ENCODE peak calls at places on chromosomes 2 and 18, in eight cellular contexts. One of them, this sample, is unnamed.

GRCh38 chr2:67486041-67486796 is 89.1 kb downstream of the ETAA1 start:
- DNase-seq in upper lobe of right lung: peak; percentile 76
- DNase-seq in cardiac fibroblast: peak; percentile 68
- DNase-seq in brain microvascular endothelial cell: no peak
- DNase-seq in lower leg skin: no peak
- DNase-seq in PC-9: no peak
- DNase-seq in BJ: no peak
- DNase-seq in fibroblast of pulmonary artery: peak; percentile 56
- DNase-seq in this sample: peak; percentile 59

GRCh38 chr18:9449987-9450386 is 25.3 kb upstream of the RALBP1 start:
- DNase-seq in cardiac fibroblast: no peak
- DNase-seq in PC-9: no peak
- DNase-seq in brain microvascular endothelial cell: no peak
- DNase-seq in lower leg skin: no peak
- DNase-seq in upper lobe of right lung: no peak
- DNase-seq in BJ: no peak
- DNase-seq in fibroblast of pulmonary artery: no peak
- DNase-seq in this sample: no peak

GRCh38 chr2:109403841-109404201 is 209.9 kb downstream of the SEPTIN10 start:
- DNase-seq in lower leg skin: no peak
- DNase-seq in cardiac fibroblast: no peak
- DNase-seq in upper lobe of right lung: no peak
- DNase-seq in fibroblast of pulmonary artery: no peak
- DNase-seq in BJ: no peak
- DNase-seq in brain microvascular endothelial cell: no peak
- DNase-seq in PC-9: no peak
- DNase-seq in this sample: no peak

GRCh38 chr2:29519996-29520395 is 401.4 kb downstream of the ALK start:
- DNase-seq in fibroblast of pulmonary artery: peak; percentile 12
- DNase-seq in cardiac fibroblast: peak; percentile 47
- DNase-seq in PC-9: no peak
- DNase-seq in lower leg skin: no peak
- DNase-seq in brain microvascular endothelial cell: peak; percentile 46
- DNase-seq in BJ: peak; percentile 29
- DNase-seq in upper lobe of right lung: no peak
- DNase-seq in this sample: peak; percentile 64

GRCh38 chr2:1405124-1405523 is 8.1 kb upstream of the TPO start:
- DNase-seq in lower leg skin: no peak
- DNase-seq in BJ: no peak
- DNase-seq in fibroblast of pulmonary artery: no peak
- DNase-seq in brain microvascular endothelial cell: no peak
- DNase-seq in PC-9: no peak
- DNase-seq in cardiac fibroblast: no peak
- DNase-seq in upper lobe of right lung: no peak
- DNase-seq in this sample: no peak

GRCh38 chr2:217861334-217861877 is 141.4 kb downstream of the TNS1 start:
- DNase-seq in lower leg skin: no peak
- DNase-seq in fibroblast of pulmonary artery: no peak
- DNase-seq in PC-9: no peak
- DNase-seq in cardiac fibroblast: no peak
- DNase-seq in BJ: no peak
- DNase-seq in upper lobe of right lung: no peak
- DNase-seq in brain microvascular endothelial cell: no peak
- DNase-seq in this sample: no peak

GRCh38 chr2:55511508-55512124 is 7.9 kb upstream of the CFAP36 start:
- DNase-seq in fibroblast of pulmonary artery: peak; percentile 67
- DNase-seq in brain microvascular endothelial cell: peak; percentile 30
- DNase-seq in BJ: no peak
- DNase-seq in upper lobe of right lung: no peak
- DNase-seq in PC-9: no peak
- DNase-seq in cardiac fibroblast: peak; percentile 67
- DNase-seq in lower leg skin: no peak
- DNase-seq in this sample: peak; percentile 56

GRCh38 chr2:203626952-203627681 is 79.3 kb upstream of the CD28 start:
- DNase-seq in upper lobe of right lung: no peak
- DNase-seq in brain microvascular endothelial cell: peak; percentile 85
- DNase-seq in cardiac fibroblast: peak; percentile 42
- DNase-seq in lower leg skin: no peak
- DNase-seq in PC-9: no peak
- DNase-seq in fibroblast of pulmonary artery: peak; percentile 73
- DNase-seq in BJ: peak; percentile 82
- DNase-seq in this sample: peak; percentile 96

GRCh38 chr18:51120809-51121596 is 76.5 kb downstream of the MEX3C start:
- DNase-seq in upper lobe of right lung: no peak
- DNase-seq in lower leg skin: peak; percentile 74
- DNase-seq in BJ: no peak
- DNase-seq in fibroblast of pulmonary artery: no peak
- DNase-seq in brain microvascular endothelial cell: no peak
- DNase-seq in cardiac fibroblast: no peak
- DNase-seq in PC-9: no peak
- DNase-seq in this sample: no peak

GRCh38 chr2:156874707-156875106 is 382.8 kb upstream of the GALNT5 start:
- DNase-seq in fibroblast of pulmonary artery: no peak
- DNase-seq in brain microvascular endothelial cell: no peak
- DNase-seq in upper lobe of right lung: no peak
- DNase-seq in BJ: no peak
- DNase-seq in cardiac fibroblast: no peak
- DNase-seq in PC-9: no peak
- DNase-seq in lower leg skin: no peak
- DNase-seq in this sample: no peak

GRCh38 chr2:25453199-25453903 is 111.6 kb upstream of the DNMT3A start:
- DNase-seq in cardiac fibroblast: peak; percentile 4
- DNase-seq in brain microvascular endothelial cell: no peak
- DNase-seq in PC-9: no peak
- DNase-seq in BJ: no peak
- DNase-seq in upper lobe of right lung: no peak
- DNase-seq in fibroblast of pulmonary artery: no peak
- DNase-seq in lower leg skin: no peak
- DNase-seq in this sample: peak; percentile 33
- H3K4me3 ChIP-seq in cardiac fibroblast: no peak overlapping the region
- H3K4me3 ChIP-seq in brain microvascular endothelial cell: no peak overlapping the region
- H3K4me3 ChIP-seq in PC-9: no peak overlapping the region
- H3K4me3 ChIP-seq in BJ: no peak overlapping the region
- H3K4me3 ChIP-seq in upper lobe of right lung: no peak overlapping the region
- H3K4me3 ChIP-seq in fibroblast of pulmonary artery: no peak overlapping the region
- H3K4me3 ChIP-seq in lower leg skin: no peak overlapping the region
- H3K4me3 ChIP-seq in this sample: no peak overlapping the region

DNA sequence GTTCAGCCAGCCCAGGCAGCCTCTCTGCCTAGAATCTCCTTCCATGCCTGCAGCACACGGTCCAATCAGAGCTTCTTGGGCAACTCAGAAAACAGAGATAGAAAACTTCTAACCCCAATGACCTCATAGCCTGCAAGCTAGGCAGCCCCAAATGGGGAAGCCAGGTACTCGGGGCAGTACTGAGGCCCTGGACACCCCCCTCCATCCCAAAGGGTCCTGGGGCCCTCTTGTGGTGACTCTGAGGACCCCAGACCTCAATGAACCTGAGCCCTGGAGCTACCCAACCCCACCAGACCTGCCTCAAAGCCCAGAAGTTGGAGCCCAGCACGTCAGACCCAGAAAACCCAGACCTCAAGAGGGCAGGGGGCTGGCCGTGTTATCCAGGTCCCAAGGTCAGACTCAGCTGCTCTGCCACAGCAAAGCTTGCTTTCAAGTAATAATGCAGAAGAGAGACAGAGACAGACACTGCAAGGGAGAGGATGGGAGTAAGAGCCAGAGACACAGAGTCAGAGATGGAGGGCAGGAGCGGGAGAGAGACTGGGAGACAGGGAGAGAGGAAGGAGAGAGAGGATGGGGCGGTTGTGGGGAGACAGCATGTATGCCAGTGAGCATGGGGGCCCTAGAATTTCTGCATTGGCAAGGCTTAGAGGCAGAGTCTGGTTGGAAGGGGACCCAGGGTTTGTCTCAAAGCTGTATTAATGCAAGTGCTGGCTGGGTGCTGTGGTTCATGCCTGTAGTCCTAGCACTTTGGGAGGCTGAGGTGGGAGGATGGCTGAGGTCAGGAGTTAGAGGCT is 28.2 kb downstream of the SERTAD2 start:
- DNase-seq in lower leg skin: peak; percentile 82
- DNase-seq in upper lobe of right lung: no peak
- DNase-seq in fibroblast of pulmonary artery: no peak
- DNase-seq in PC-9: no peak
- DNase-seq in cardiac fibroblast: no peak
- DNase-seq in BJ: no peak
- DNase-seq in brain microvascular endothelial cell: no peak
- DNase-seq in this sample: no peak
- TF ChIP-seq CTCF in lower leg skin: no peak
- TF ChIP-seq CTCF in upper lobe of right lung: no peak
- TF ChIP-seq CTCF in fibroblast of pulmonary artery: no peak
- TF ChIP-seq CTCF in PC-9: no peak
- TF ChIP-seq CTCF in cardiac fibroblast: no peak
- TF ChIP-seq CTCF in BJ: no peak
- TF ChIP-seq CTCF in brain microvascular endothelial cell: peak; percentile 13
- TF ChIP-seq CTCF in this sample: no peak

GRCh38 chr18:79791141-79791972 is 6.4 kb upstream of the KCNG2 start:
- DNase-seq in lower leg skin: no peak
- DNase-seq in cardiac fibroblast: peak; percentile 100
- DNase-seq in PC-9: peak; percentile 94
- DNase-seq in upper lobe of right lung: peak; percentile 65
- DNase-seq in brain microvascular endothelial cell: peak; percentile 98
- DNase-seq in fibroblast of pulmonary artery: peak; percentile 100
- DNase-seq in BJ: peak; percentile 96
- DNase-seq in this sample: peak; percentile 98

GRCh38 chr18:79792096-79792987 is 5.4 kb upstream of the KCNG2 start:
- DNase-seq in lower leg skin: no peak
- DNase-seq in brain microvascular endothelial cell: no peak
- DNase-seq in PC-9: no peak
- DNase-seq in cardiac fibroblast: no peak
- DNase-seq in fibroblast of pulmonary artery: no peak
- DNase-seq in upper lobe of right lung: peak; percentile 61
- DNase-seq in BJ: no peak
- DNase-seq in this sample: no peak

GRCh38 chr18:79795446-79795845 is 2.3 kb upstream of the KCNG2 start:
- DNase-seq in upper lobe of right lung: peak; percentile 26
- DNase-seq in BJ: no peak
- DNase-seq in lower leg skin: no peak
- DNase-seq in PC-9: no peak
- DNase-seq in fibroblast of pulmonary artery: peak; percentile 35
- DNase-seq in cardiac fibroblast: peak; percentile 43
- DNase-seq in brain microvascular endothelial cell: no peak
- DNase-seq in this sample: no peak

GRCh38 chr18:79794851-79795250 is 2.9 kb upstream of the KCNG2 start:
- DNase-seq in cardiac fibroblast: no peak
- DNase-seq in PC-9: no peak
- DNase-seq in BJ: no peak
- DNase-seq in brain microvascular endothelial cell: no peak
- DNase-seq in fibroblast of pulmonary artery: no peak
- DNase-seq in upper lobe of right lung: peak; percentile 48
- DNase-seq in lower leg skin: no peak
- DNase-seq in this sample: no peak

GRCh38 chr18:79792988-79793355 is 4.8 kb upstream of the KCNG2 start:
- DNase-seq in PC-9: no peak
- DNase-seq in brain microvascular endothelial cell: no peak
- DNase-seq in lower leg skin: no peak
- DNase-seq in BJ: no peak
- DNase-seq in cardiac fibroblast: no peak
- DNase-seq in fibroblast of pulmonary artery: no peak
- DNase-seq in upper lobe of right lung: peak; percentile 65
- DNase-seq in this sample: no peak
- H3K4me3 ChIP-seq in PC-9: no peak overlapping the region
- H3K4me3 ChIP-seq in brain microvascular endothelial cell: no peak overlapping the region
- H3K4me3 ChIP-seq in lower leg skin: no peak overlapping the region
- H3K4me3 ChIP-seq in BJ: no peak overlapping the region
- H3K4me3 ChIP-seq in cardiac fibroblast: no peak overlapping the region
- H3K4me3 ChIP-seq in fibroblast of pulmonary artery: no peak overlapping the region
- H3K4me3 ChIP-seq in upper lobe of right lung: no peak overlapping the region
- H3K4me3 ChIP-seq in this sample: no peak overlapping the region

GRCh38 chr18:77140439-77141109 is 8.0 kb upstream of the MBP start:
- DNase-seq in upper lobe of right lung: no peak
- DNase-seq in PC-9: no peak
- DNase-seq in brain microvascular endothelial cell: no peak
- DNase-seq in cardiac fibroblast: no peak
- DNase-seq in fibroblast of pulmonary artery: no peak
- DNase-seq in BJ: no peak
- DNase-seq in lower leg skin: peak; percentile 94
- DNase-seq in this sample: no peak

GRCh38 chr18:77143196-77143595 is 10.6 kb upstream of the MBP start:
- DNase-seq in upper lobe of right lung: no peak
- DNase-seq in BJ: no peak
- DNase-seq in lower leg skin: peak; percentile 32
- DNase-seq in PC-9: no peak
- DNase-seq in brain microvascular endothelial cell: no peak
- DNase-seq in fibroblast of pulmonary artery: no peak
- DNase-seq in cardiac fibroblast: no peak
- DNase-seq in this sample: no peak

GRCh38 chr18:77140030-77140429 is 7.4 kb upstream of the MBP start:
- DNase-seq in upper lobe of right lung: no peak
- DNase-seq in brain microvascular endothelial cell: no peak
- DNase-seq in BJ: no peak
- DNase-seq in PC-9: no peak
- DNase-seq in fibroblast of pulmonary artery: no peak
- DNase-seq in cardiac fibroblast: no peak
- DNase-seq in lower leg skin: no peak
- DNase-seq in this sample: no peak

GRCh38 chr18:77139619-77140018 is 7.0 kb upstream of the MBP start:
- DNase-seq in cardiac fibroblast: no peak
- DNase-seq in fibroblast of pulmonary artery: no peak
- DNase-seq in brain microvascular endothelial cell: no peak
- DNase-seq in BJ: no peak
- DNase-seq in upper lobe of right lung: no peak
- DNase-seq in PC-9: no peak
- DNase-seq in lower leg skin: peak; percentile 83
- DNase-seq in this sample: no peak

GRCh38 chr18:77141401-77142118 is 9.0 kb upstream of the MBP start:
- DNase-seq in cardiac fibroblast: no peak
- DNase-seq in fibroblast of pulmonary artery: no peak
- DNase-seq in BJ: no peak
- DNase-seq in brain microvascular endothelial cell: no peak
- DNase-seq in PC-9: no peak
- DNase-seq in upper lobe of right lung: peak; percentile 43
- DNase-seq in lower leg skin: peak; percentile 75
- DNase-seq in this sample: no peak
- TF ChIP-seq CTCF in cardiac fibroblast: peak; percentile 31
- TF ChIP-seq CTCF in fibroblast of pulmonary artery: peak; percentile 13
- TF ChIP-seq CTCF in BJ: no peak
- TF ChIP-seq CTCF in brain microvascular endothelial cell: peak; percentile 19
- TF ChIP-seq CTCF in PC-9: peak; percentile 47
- TF ChIP-seq CTCF in upper lobe of right lung: peak; percentile 28
- TF ChIP-seq CTCF in lower leg skin: no peak
- TF ChIP-seq CTCF in this sample: peak; percentile 22